ENCODE peak calls at places on chromosomes 2 and 18, in five cellular contexts. Y is OCI-M1, K is posterior vena cava, M is T-helper 17 cell, B is GM10248. P is an unnamed sample.

GRCh38 chr18:66795011-66795410 is 191.1 kb upstream of the CDH19 start:
- DNase-seq in Y (no peak), K (no peak), M (no peak), B (no peak), P (no peak)

GRCh38 chr2:7744827-7745226 is 827.6 kb downstream of the RNF144A start:
- DNase-seq in Y (no peak), K (no peak), M (no peak), B (no peak), P (no peak)

GRCh38 chr2:116674188-116674587 is 1140.3 kb upstream of the DDX18 start:
- DNase-seq in Y (no peak), K (no peak), M (no peak), B (no peak), P (no peak)

GRCh38 chr2:68463287-68463877 is 3.7 kb downstream of the FBXO48 start:
- DNase-seq in Y (peak), K (no peak), M (no peak), B (peak), P (no peak)

GRCh38 chr2:226140594-226140993 is 659.0 kb downstream of the IRS1 start:
- DNase-seq in Y (no peak), K (no peak), M (no peak), B (no peak), P (no peak)

GRCh38 chr18:68549257-68549871 is 165.5 kb downstream of the TMX3 start:
- DNase-seq in Y (no peak), K (no peak), M (no peak), B (no peak), P (no peak)

GRCh38 chr2:73979021-73979420 is 5.7 kb upstream of the TET3 start:
- DNase-seq in Y (no peak), K (no peak), M (no peak), B (peak), P (no peak)

GRCh38 chr2:101556033-101556459 is 81.1 kb upstream of the RFX8 start:
- DNase-seq in Y (no peak), K (no peak), M (no peak), B (no peak), P (no peak)

GRCh38 chr18:43879350-43879749 is 602.1 kb upstream of the SYT4 start:
- DNase-seq in Y (no peak), K (no peak), M (no peak), B (no peak), P (no peak)

GRCh38 chr18:49094136-49094535 is 143.4 kb upstream of the SMAD7 start:
- DNase-seq in Y (no peak), K (no peak), M (no peak), B (no peak), P (no peak)

GRCh38 chr2:109721626-109722025 is 72.5 kb upstream of the RGPD5 start:
- DNase-seq in Y (no peak), K (peak), M (no peak), B (no peak), P (no peak)

GRCh38 chr2:113920996-113921395 is 31.1 kb downstream of the ACTR3 start:
- DNase-seq in Y (no peak), K (no peak), M (no peak), B (no peak), P (no peak)

GRCh38 chr18:62881509-62882016 is 166.2 kb downstream of the PHLPP1 start:
- DNase-seq in Y (no peak), K (no peak), M (no peak), B (peak), P (no peak)

GRCh38 chr2:108607706-108608301 is 73.5 kb downstream of the LIMS1 start:
- DNase-seq in Y (peak), K (no peak), M (peak), B (peak), P (no peak)

GRCh38 chr18:8890957-8891464 is 185.7 kb downstream of the MTCL1 start:
- DNase-seq in Y (peak), K (no peak), M (no peak), B (no peak), P (no peak)

GRCh38 chr2:55163258-55163657 is 68.8 kb downstream of the CLHC1 start:
- DNase-seq in Y (no peak), K (no peak), M (no peak), B (no peak), P (no peak)

GRCh38 chr18:70233974-70234373 is 28.5 kb upstream of the RTTN start:
- DNase-seq in Y (no peak), K (no peak), M (no peak), B (no peak), P (no peak)

GRCh38 chr2:238489431-238489830 is 62.7 kb downstream of the ASB1 start:
- DNase-seq in Y (no peak), K (peak), M (no peak), B (no peak), P (no peak)

GRCh38 chr18:40485318-40485717 is 1469.7 kb upstream of the PIK3C3 start:
- DNase-seq in Y (no peak), K (no peak), M (no peak), B (no peak), P (no peak)

GRCh38 chr18:38427234-38427633 is 861.6 kb upstream of the CELF4 start:
- DNase-seq in Y (peak), K (no peak), M (no peak), B (no peak), P (no peak)